ENCODE peak calls at places on chromosomes 5 and 9, in ten cellular contexts. One of them, this sample, is unnamed.

GRCh38 chr5:137492321-137492720 is 6.8 kb downstream of the SPOCK1 start:
- DNase-seq in stimulated activated CD4-positive, alpha-beta T cell treated with anti-CD3 and anti-CD28 coated beads, Interleukin-1b, Interleukin-23, amount 100 ng/mL, for 24 hours: no peak
- DNase-seq in frontal cortex: no peak
- DNase-seq in kidney tubule cell: peak
- DNase-seq in GM03348: peak
- DNase-seq in dorsolateral prefrontal cortex: no peak
- DNase-seq in endothelial cell: no peak
- DNase-seq in mucosa of descending colon: no peak
- DNase-seq in ELR: peak
- DNase-seq in AG10803: peak
- DNase-seq in this sample: no peak

GRCh38 chr9:38090170-38090569 is 21.1 kb upstream of the SHB start:
- DNase-seq in stimulated activated CD4-positive, alpha-beta T cell treated with anti-CD3 and anti-CD28 coated beads, Interleukin-1b, Interleukin-23, amount 100 ng/mL, for 24 hours: no peak
- DNase-seq in frontal cortex: no peak
- DNase-seq in kidney tubule cell: no peak
- DNase-seq in GM03348: no peak
- DNase-seq in dorsolateral prefrontal cortex: no peak
- DNase-seq in endothelial cell: no peak
- DNase-seq in mucosa of descending colon: no peak
- DNase-seq in ELR: no peak
- DNase-seq in AG10803: no peak
- DNase-seq in this sample: no peak

GRCh38 chr9:89884356-89885083 is 279.7 kb downstream of the GADD45G start:
- DNase-seq in stimulated activated CD4-positive, alpha-beta T cell treated with anti-CD3 and anti-CD28 coated beads, Interleukin-1b, Interleukin-23, amount 100 ng/mL, for 24 hours: no peak
- DNase-seq in frontal cortex: no peak
- DNase-seq in kidney tubule cell: no peak
- DNase-seq in GM03348: no peak
- DNase-seq in dorsolateral prefrontal cortex: no peak
- DNase-seq in endothelial cell: no peak
- DNase-seq in mucosa of descending colon: no peak
- DNase-seq in ELR: no peak
- DNase-seq in AG10803: no peak
- DNase-seq in this sample: no peak

GRCh38 chr5:172421020-172421419 is 33.3 kb downstream of the SH3PXD2B start:
- DNase-seq in stimulated activated CD4-positive, alpha-beta T cell treated with anti-CD3 and anti-CD28 coated beads, Interleukin-1b, Interleukin-23, amount 100 ng/mL, for 24 hours: no peak
- DNase-seq in frontal cortex: no peak
- DNase-seq in kidney tubule cell: no peak
- DNase-seq in GM03348: no peak
- DNase-seq in dorsolateral prefrontal cortex: no peak
- DNase-seq in endothelial cell: no peak
- DNase-seq in mucosa of descending colon: no peak
- DNase-seq in ELR: no peak
- DNase-seq in AG10803: no peak
- DNase-seq in this sample: no peak

GRCh38 chr5:172235827-172236749 is 42.1 kb downstream of the EFCAB9 start:
- DNase-seq in stimulated activated CD4-positive, alpha-beta T cell treated with anti-CD3 and anti-CD28 coated beads, Interleukin-1b, Interleukin-23, amount 100 ng/mL, for 24 hours: no peak
- DNase-seq in frontal cortex: no peak
- DNase-seq in kidney tubule cell: peak
- DNase-seq in GM03348: peak
- DNase-seq in dorsolateral prefrontal cortex: no peak
- DNase-seq in endothelial cell: no peak
- DNase-seq in mucosa of descending colon: no peak
- DNase-seq in ELR: peak
- DNase-seq in AG10803: peak
- DNase-seq in this sample: no peak

GRCh38 chr5:135456238-135457099 is 4.3 kb upstream of the TIFAB start:
- DNase-seq in stimulated activated CD4-positive, alpha-beta T cell treated with anti-CD3 and anti-CD28 coated beads, Interleukin-1b, Interleukin-23, amount 100 ng/mL, for 24 hours: no peak
- DNase-seq in frontal cortex: no peak
- DNase-seq in kidney tubule cell: peak
- DNase-seq in GM03348: peak
- DNase-seq in dorsolateral prefrontal cortex: peak
- DNase-seq in endothelial cell: no peak
- DNase-seq in mucosa of descending colon: no peak
- DNase-seq in ELR: peak
- DNase-seq in AG10803: peak
- DNase-seq in this sample: no peak

GRCh38 chr5:98975682-98976407 is 47.0 kb upstream of the CHD1 start:
- DNase-seq in stimulated activated CD4-positive, alpha-beta T cell treated with anti-CD3 and anti-CD28 coated beads, Interleukin-1b, Interleukin-23, amount 100 ng/mL, for 24 hours: no peak
- DNase-seq in frontal cortex: no peak
- DNase-seq in kidney tubule cell: no peak
- DNase-seq in GM03348: no peak
- DNase-seq in dorsolateral prefrontal cortex: no peak
- DNase-seq in endothelial cell: no peak
- DNase-seq in mucosa of descending colon: no peak
- DNase-seq in ELR: peak
- DNase-seq in AG10803: no peak
- DNase-seq in this sample: no peak

GRCh38 chr5:149153751-149154610 is 12.7 kb downstream of the ABLIM3 start:
- DNase-seq in stimulated activated CD4-positive, alpha-beta T cell treated with anti-CD3 and anti-CD28 coated beads, Interleukin-1b, Interleukin-23, amount 100 ng/mL, for 24 hours: no peak
- DNase-seq in frontal cortex: no peak
- DNase-seq in kidney tubule cell: peak
- DNase-seq in GM03348: peak
- DNase-seq in dorsolateral prefrontal cortex: no peak
- DNase-seq in endothelial cell: no peak
- DNase-seq in mucosa of descending colon: no peak
- DNase-seq in ELR: no peak
- DNase-seq in AG10803: peak
- DNase-seq in this sample: peak

GRCh38 chr5:88872971-88873370 is 10.0 kb downstream of the MEF2C start:
- DNase-seq in stimulated activated CD4-positive, alpha-beta T cell treated with anti-CD3 and anti-CD28 coated beads, Interleukin-1b, Interleukin-23, amount 100 ng/mL, for 24 hours: no peak
- DNase-seq in frontal cortex: no peak
- DNase-seq in kidney tubule cell: no peak
- DNase-seq in GM03348: no peak
- DNase-seq in dorsolateral prefrontal cortex: no peak
- DNase-seq in endothelial cell: no peak
- DNase-seq in mucosa of descending colon: no peak
- DNase-seq in ELR: no peak
- DNase-seq in AG10803: no peak
- DNase-seq in this sample: no peak

GRCh38 chr5:139795074-139796001 is at the start of gene PSD2:
- DNase-seq in stimulated activated CD4-positive, alpha-beta T cell treated with anti-CD3 and anti-CD28 coated beads, Interleukin-1b, Interleukin-23, amount 100 ng/mL, for 24 hours: no peak
- DNase-seq in frontal cortex: peak
- DNase-seq in kidney tubule cell: peak
- DNase-seq in GM03348: peak
- DNase-seq in dorsolateral prefrontal cortex: peak
- DNase-seq in endothelial cell: no peak
- DNase-seq in mucosa of descending colon: peak
- DNase-seq in ELR: peak
- DNase-seq in AG10803: no peak
- DNase-seq in this sample: peak

GRCh38 chr9:37152365-37152764 is 32.0 kb downstream of the ZCCHC7 start:
- DNase-seq in stimulated activated CD4-positive, alpha-beta T cell treated with anti-CD3 and anti-CD28 coated beads, Interleukin-1b, Interleukin-23, amount 100 ng/mL, for 24 hours: no peak
- DNase-seq in frontal cortex: no peak
- DNase-seq in kidney tubule cell: no peak
- DNase-seq in GM03348: no peak
- DNase-seq in dorsolateral prefrontal cortex: no peak
- DNase-seq in endothelial cell: no peak
- DNase-seq in mucosa of descending colon: no peak
- DNase-seq in ELR: no peak
- DNase-seq in AG10803: no peak
- DNase-seq in this sample: no peak

GRCh38 chr5:94388773-94389514 is 229.5 kb downstream of the KIAA0825 start:
- DNase-seq in stimulated activated CD4-positive, alpha-beta T cell treated with anti-CD3 and anti-CD28 coated beads, Interleukin-1b, Interleukin-23, amount 100 ng/mL, for 24 hours: no peak
- DNase-seq in frontal cortex: no peak
- DNase-seq in kidney tubule cell: no peak
- DNase-seq in GM03348: no peak
- DNase-seq in dorsolateral prefrontal cortex: no peak
- DNase-seq in endothelial cell: no peak
- DNase-seq in mucosa of descending colon: no peak
- DNase-seq in ELR: no peak
- DNase-seq in AG10803: no peak
- DNase-seq in this sample: no peak

GRCh38 chr5:131305906-131306305 is 42.1 kb downstream of the CDC42SE2 start:
- DNase-seq in stimulated activated CD4-positive, alpha-beta T cell treated with anti-CD3 and anti-CD28 coated beads, Interleukin-1b, Interleukin-23, amount 100 ng/mL, for 24 hours: no peak
- DNase-seq in frontal cortex: no peak
- DNase-seq in kidney tubule cell: no peak
- DNase-seq in GM03348: no peak
- DNase-seq in dorsolateral prefrontal cortex: no peak
- DNase-seq in endothelial cell: no peak
- DNase-seq in mucosa of descending colon: no peak
- DNase-seq in ELR: no peak
- DNase-seq in AG10803: no peak
- DNase-seq in this sample: no peak

GRCh38 chr9:114968710-114969109 is 38.3 kb upstream of the TNFSF8 start:
- DNase-seq in stimulated activated CD4-positive, alpha-beta T cell treated with anti-CD3 and anti-CD28 coated beads, Interleukin-1b, Interleukin-23, amount 100 ng/mL, for 24 hours: no peak
- DNase-seq in frontal cortex: no peak
- DNase-seq in kidney tubule cell: peak
- DNase-seq in GM03348: peak
- DNase-seq in dorsolateral prefrontal cortex: no peak
- DNase-seq in endothelial cell: no peak
- DNase-seq in mucosa of descending colon: no peak
- DNase-seq in ELR: peak
- DNase-seq in AG10803: peak
- DNase-seq in this sample: no peak

GRCh38 chr9:3746296-3747275 is 220.8 kb upstream of the RFX3 start:
- DNase-seq in stimulated activated CD4-positive, alpha-beta T cell treated with anti-CD3 and anti-CD28 coated beads, Interleukin-1b, Interleukin-23, amount 100 ng/mL, for 24 hours: no peak
- DNase-seq in frontal cortex: no peak
- DNase-seq in kidney tubule cell: peak
- DNase-seq in GM03348: peak
- DNase-seq in dorsolateral prefrontal cortex: no peak
- DNase-seq in endothelial cell: no peak
- DNase-seq in mucosa of descending colon: no peak
- DNase-seq in ELR: peak
- DNase-seq in AG10803: peak
- DNase-seq in this sample: no peak

GRCh38 chr9:21205204-21205603 is 1.7 kb downstream of the IFNA10 start:
- DNase-seq in stimulated activated CD4-positive, alpha-beta T cell treated with anti-CD3 and anti-CD28 coated beads, Interleukin-1b, Interleukin-23, amount 100 ng/mL, for 24 hours: no peak
- DNase-seq in frontal cortex: no peak
- DNase-seq in kidney tubule cell: no peak
- DNase-seq in GM03348: no peak
- DNase-seq in dorsolateral prefrontal cortex: no peak
- DNase-seq in endothelial cell: no peak
- DNase-seq in mucosa of descending colon: no peak
- DNase-seq in ELR: no peak
- DNase-seq in AG10803: no peak
- DNase-seq in this sample: no peak

GRCh38 chr9:132594412-132594811 is 12.0 kb downstream of the BARHL1 start:
- DNase-seq in stimulated activated CD4-positive, alpha-beta T cell treated with anti-CD3 and anti-CD28 coated beads, Interleukin-1b, Interleukin-23, amount 100 ng/mL, for 24 hours: no peak
- DNase-seq in frontal cortex: no peak
- DNase-seq in kidney tubule cell: no peak
- DNase-seq in GM03348: no peak
- DNase-seq in dorsolateral prefrontal cortex: no peak
- DNase-seq in endothelial cell: no peak
- DNase-seq in mucosa of descending colon: no peak
- DNase-seq in ELR: no peak
- DNase-seq in AG10803: no peak
- DNase-seq in this sample: no peak

GRCh38 chr5:36658016-36658415 is 51.6 kb downstream of the SLC1A3 start:
- DNase-seq in stimulated activated CD4-positive, alpha-beta T cell treated with anti-CD3 and anti-CD28 coated beads, Interleukin-1b, Interleukin-23, amount 100 ng/mL, for 24 hours: no peak
- DNase-seq in frontal cortex: no peak
- DNase-seq in kidney tubule cell: no peak
- DNase-seq in GM03348: peak
- DNase-seq in dorsolateral prefrontal cortex: no peak
- DNase-seq in endothelial cell: no peak
- DNase-seq in mucosa of descending colon: no peak
- DNase-seq in ELR: peak
- DNase-seq in AG10803: no peak
- DNase-seq in this sample: no peak